ENCODE peak calls at places on chromosomes 1 and 21, in seven cellular contexts. B is GM12892, X is SK-N-SH, K is HepG2, A is GM12891, C is K562, S is H1. H is an unnamed sample.

GRCh38 chr1:246597340-246597739 is 31.1 kb downstream of the CNST start:
- DNase-seq in B (no peak), S (no peak), C (no peak), K (peak), X (no peak), A (no peak), H (no peak)

GRCh38 chr1:157390646-157391045 is 161.7 kb downstream of the FCRL5 start:
- DNase-seq in C (no peak), K (no peak), S (no peak), B (no peak), A (no peak), X (no peak), H (no peak)

GRCh38 chr1:205631010-205631726 is 643 bp downstream of the ELK4 start:
- DNase-seq in A (peak), B (peak), S (peak), C (peak), X (peak), K (peak), H (peak)

GRCh38 chr1:156245451-156246232 is 2.2 kb downstream of the PAQR6 start:
- DNase-seq in B (peak), X (peak), C (no peak), S (no peak), A (peak), K (no peak), H (no peak)

GRCh38 chr1:192756314-192756713 is 52.5 kb upstream of the RGS2 start:
- DNase-seq in S (no peak), K (no peak), B (no peak), A (no peak), X (no peak), C (no peak), H (no peak)

GRCh38 chr1:61043010-61043820 is 39.1 kb upstream of the NFIA start:
- DNase-seq in S (no peak), C (no peak), X (peak), A (peak), B (peak), K (peak), H (no peak)

GRCh38 chr1:11571906-11572616 is 82.2 kb downstream of the FBXO2 start:
- DNase-seq in C (peak), X (no peak), K (peak), S (peak), B (no peak), A (no peak), H (no peak)

GRCh38 chr1:88736633-88737248 is 52.7 kb downstream of the PKN2 start:
- DNase-seq in B (no peak), X (no peak), A (no peak), C (peak), S (peak), K (peak), H (no peak)

GRCh38 chr21:27649323-27649722 is 682.4 kb upstream of the ADAMTS5 start:
- DNase-seq in A (no peak), X (no peak), K (no peak), C (no peak), B (no peak), S (no peak), H (no peak)

GRCh38 chr1:23224721-23225648 is 7.7 kb upstream of the HTR1D start:
- DNase-seq in X (peak), K (no peak), C (no peak), A (no peak), B (no peak), S (no peak), H (no peak)

GRCh38 chr1:2372551-2373490 is 18.5 kb downstream of the MORN1 start:
- DNase-seq in S (no peak), C (no peak), A (no peak), K (no peak), X (no peak), B (no peak), H (no peak)

GRCh38 chr1:62318756-62319544 is at the start of gene KANK4:
- DNase-seq in B (no peak), S (no peak), K (peak), A (peak), X (peak), C (no peak), H (no peak)

GRCh38 chr1:170929835-170930554 is 5.3 kb upstream of the MROH9 start:
- DNase-seq in A (peak), B (peak), S (peak), K (peak), X (peak), C (peak), H (peak)

GRCh38 chr1:1001631-1002300 is 1.9 kb upstream of the HES4 start:
- DNase-seq in X (peak), B (peak), C (peak), A (peak), K (peak), S (no peak), H (no peak)

GRCh38 chr21:28402616-28402989 is 590.1 kb downstream of the LTN1 start:
- DNase-seq in A (no peak), B (no peak), K (no peak), C (no peak), X (no peak), S (no peak), H (no peak)

GRCh38 chr21:37866027-37866426 is 50.2 kb downstream of the KCNJ6 start:
- DNase-seq in B (no peak), X (no peak), C (no peak), K (no peak), S (no peak), A (no peak), H (no peak)

GRCh38 chr1:90370696-90371095 is 346.4 kb downstream of the BARHL2 start:
- DNase-seq in S (no peak), A (no peak), C (no peak), X (no peak), B (no peak), K (no peak), H (no peak)

GRCh38 chr1:38889589-38889988 is 8.2 kb upstream of the GJA9 start:
- DNase-seq in C (no peak), B (no peak), K (no peak), X (no peak), A (no peak), S (no peak), H (no peak)
- TF ChIP-seq TAF1 in C (no peak), B (no peak), K (no peak), X (no peak), A (no peak), S (no peak), H (no peak)

DNA sequence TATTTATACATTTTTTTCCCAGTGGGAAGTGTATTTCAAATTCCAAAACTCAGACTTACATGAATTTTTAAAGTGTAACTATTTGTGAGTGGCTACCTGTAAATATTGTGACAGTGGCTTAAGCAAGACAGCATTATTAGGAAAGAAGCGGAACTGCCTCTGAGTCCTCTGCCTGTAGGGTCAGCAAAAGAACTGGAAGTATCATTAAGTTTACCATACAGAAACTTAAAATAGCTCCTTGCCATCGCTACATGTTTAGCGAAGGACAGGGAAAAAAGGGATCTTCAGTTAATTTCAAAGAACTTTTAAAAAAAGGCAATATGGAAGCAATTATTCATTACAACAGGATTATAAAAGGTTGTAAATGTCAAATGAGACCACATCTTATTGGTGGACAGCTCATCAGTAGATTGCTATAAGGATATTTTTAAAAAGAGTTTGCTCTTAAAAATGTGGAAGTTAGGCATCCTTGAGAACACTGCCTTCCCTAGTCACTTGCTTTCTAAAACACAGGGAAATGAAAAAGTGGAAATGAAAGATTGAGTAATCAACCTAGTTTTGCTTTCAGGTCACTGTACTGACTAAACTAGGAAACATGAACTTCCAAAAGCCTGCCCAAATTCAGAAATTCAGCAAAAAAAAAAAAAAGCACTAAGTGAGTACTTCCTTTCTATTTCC is 39.2 kb downstream of the NSL1 start:
- DNase-seq in B (no peak), C (no peak), X (no peak), K (no peak), A (no peak), S (no peak), H (peak)
- TF ChIP-seq TAF1 in B (no peak), C (no peak), X (no peak), K (no peak), A (no peak), S (no peak), H (no peak)

GRCh38 chr21:32367158-32367557 is 25.7 kb downstream of the URB1 start:
- DNase-seq in S (no peak), B (no peak), A (no peak), C (no peak), K (no peak), X (no peak), H (no peak)

GRCh38 chr21:32372755-32373154 is 20.1 kb downstream of the URB1 start:
- DNase-seq in S (no peak), K (no peak), A (no peak), X (no peak), C (no peak), B (no peak), H (no peak)

GRCh38 chr21:32370971-32371766 is 21.6 kb downstream of the URB1 start:
- DNase-seq in X (no peak), S (no peak), K (no peak), A (no peak), C (no peak), B (no peak), H (no peak)

GRCh38 chr21:32368386-32368785 is 24.4 kb downstream of the URB1 start:
- DNase-seq in X (no peak), A (no peak), B (no peak), C (no peak), K (no peak), S (no peak), H (no peak)

GRCh38 chr21:32371913-32372314 is 20.9 kb downstream of the URB1 start:
- DNase-seq in C (no peak), S (no peak), B (no peak), X (no peak), A (no peak), K (no peak), H (no peak)
- TF ChIP-seq TAF1 in C (no peak), S (no peak), B (no peak), X (no peak), A (no peak), K (no peak), H (no peak)

GRCh38 chr1:77874804-77875445 is 13.5 kb upstream of the NEXN start:
- DNase-seq in B (no peak), K (no peak), A (no peak), X (no peak), S (no peak), C (no peak), H (no peak)
- TF ChIP-seq TAF1 in B (no peak), K (no peak), A (no peak), X (no peak), S (no peak), C (no peak), H (no peak)

GRCh38 chr1:63874278-63874880 is 100.6 kb downstream of the ROR1 start:
- DNase-seq in K (no peak), B (no peak), A (no peak), X (no peak), S (no peak), C (no peak), H (no peak)
- TF ChIP-seq TAF1 in K (no peak), B (no peak), A (no peak), X (no peak), S (no peak), C (no peak), H (no peak)

GRCh38 chr1:204286841-204287387 is 72.8 kb downstream of the PLEKHA6 start:
- DNase-seq in S (no peak), K (no peak), C (no peak), A (no peak), X (peak), B (no peak), H (no peak)

GRCh38 chr1:204289280-204289679 is 70.4 kb downstream of the PLEKHA6 start:
- DNase-seq in K (no peak), A (no peak), X (peak), C (no peak), B (no peak), S (no peak), H (no peak)

GRCh38 chr1:204286323-204286714 is 72.5 kb upstream of the GOLT1A start:
- DNase-seq in S (no peak), B (no peak), C (no peak), K (no peak), A (no peak), X (no peak), H (no peak)

GRCh38 chr1:204287466-204287881 is 72.3 kb downstream of the PLEKHA6 start:
- DNase-seq in S (no peak), X (no peak), C (no peak), B (no peak), A (no peak), K (no peak), H (no peak)

DNA sequence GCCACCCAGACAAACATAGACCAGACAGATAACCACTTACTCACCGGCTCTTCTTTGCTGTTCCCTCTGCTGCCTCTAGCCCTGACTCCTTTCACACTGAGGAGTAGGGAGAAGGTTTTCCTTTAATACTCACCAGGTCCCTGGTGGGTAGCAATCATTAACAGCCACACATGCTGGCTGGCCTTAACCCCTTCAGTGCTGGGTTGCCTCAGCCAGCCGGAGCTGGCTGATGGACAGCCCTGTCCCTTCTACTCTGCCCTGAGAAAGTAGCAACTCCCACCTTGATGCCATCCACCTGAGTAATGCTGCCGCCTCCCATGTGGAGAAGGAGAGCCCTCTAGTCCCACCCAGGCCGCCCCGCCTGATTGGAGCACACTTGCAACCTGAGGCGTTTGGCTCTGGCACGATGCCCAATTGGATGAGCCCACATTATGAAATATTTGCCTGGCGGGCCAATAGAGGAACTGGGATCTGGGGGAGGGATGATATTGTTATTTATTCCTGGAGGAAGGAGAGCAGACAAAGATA is 71.6 kb downstream of the PLEKHA6 start:
- DNase-seq in S (no peak), B (no peak), X (peak), K (peak), A (no peak), C (no peak), H (no peak)
- TF ChIP-seq TAF1 in S (peak), B (no peak), X (no peak), K (no peak), A (no peak), C (no peak), H (no peak)

GRCh38 chr1:77168358-77168757 is 50.9 kb downstream of the PIGK start:
- DNase-seq in B (no peak), A (no peak), S (no peak), K (no peak), C (no peak), X (no peak), H (no peak)
- TF ChIP-seq TAF1 in B (no peak), A (no peak), S (no peak), K (no peak), C (no peak), X (no peak), H (no peak)

DNA sequence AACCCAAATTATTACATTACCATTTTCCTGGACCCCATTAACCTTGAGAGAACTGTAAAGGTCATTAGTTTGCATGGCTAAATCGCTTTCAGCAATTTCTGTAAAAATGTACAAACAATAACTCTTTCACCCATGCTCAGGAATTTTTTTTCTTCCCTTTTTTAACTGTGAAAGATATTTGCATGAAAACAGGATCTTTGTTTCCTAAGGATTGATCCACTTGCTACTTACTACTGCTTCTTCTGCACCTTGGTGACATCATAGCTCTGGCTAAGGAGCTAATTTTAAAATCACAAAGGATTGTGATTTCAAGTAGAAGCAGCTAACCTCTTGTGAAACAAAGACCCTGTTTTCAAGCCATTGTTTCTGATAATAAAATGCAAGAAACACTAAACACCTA is 274.6 kb upstream of the ESRRG start:
- DNase-seq in C (no peak), A (no peak), K (no peak), B (no peak), S (no peak), X (no peak), H (no peak)
- TF ChIP-seq TAF1 in C (no peak), A (no peak), K (no peak), B (no peak), S (no peak), X (no peak), H (no peak)

DNA sequence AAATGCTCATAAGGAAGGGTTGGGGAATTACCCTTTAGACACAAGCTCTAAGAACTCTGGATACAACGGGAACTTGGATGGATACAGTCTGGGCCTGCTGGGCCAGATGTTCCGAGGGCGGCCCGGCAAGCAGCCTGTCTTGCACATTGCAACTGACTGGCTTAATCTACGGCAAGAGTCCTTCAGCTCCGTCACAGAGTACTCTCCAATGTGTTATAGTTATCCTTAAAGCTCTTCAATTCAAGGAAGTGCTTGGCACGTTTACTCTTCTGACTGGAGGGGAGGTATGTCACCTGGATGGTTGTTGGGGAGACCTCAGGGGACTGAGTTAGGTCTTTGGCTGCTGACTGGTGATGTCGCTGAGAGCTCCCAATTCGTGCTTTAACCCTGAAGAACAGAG is 1.1 kb upstream of the CFAP141 start:
- DNase-seq in X (no peak), C (no peak), B (no peak), S (no peak), A (no peak), K (no peak), H (no peak)
- TF ChIP-seq TAF1 in X (no peak), C (no peak), B (no peak), S (no peak), A (no peak), K (no peak), H (no peak)

H was measured in GM12878.